ENCODE peak calls at places on chromosome 2, in four cellular contexts. Y, E, Q and J are unnamed samples.

GRCh38 chr2:54652540-54652939 is 70.9 kb upstream of the EML6 start:
- DNase-seq in Q (no peak), Y (peak; percentile 41), E (no peak), J (no peak)

GRCh38 chr2:111161971-111162370 is 41.3 kb downstream of the BCL2L11 start:
- DNase-seq in Y (no peak), Q (no peak), E (no peak), J (no peak)

GRCh38 chr2:56985609-56986008 is 801.8 kb downstream of the CCDC85A start:
- DNase-seq in E (no peak), Q (no peak), Y (no peak), J (no peak)

GRCh38 chr2:45643543-45644542 is 7.6 kb upstream of the PRKCE start:
- DNase-seq in E (peak; percentile 61), Y (no peak), Q (peak; percentile 67), J (no peak)

GRCh38 chr2:215419769-215420470 is 15.9 kb downstream of the FN1 start:
- DNase-seq in Y (no peak), E (no peak), Q (no peak), J (no peak)

GRCh38 chr2:30450025-30450424 is 3.0 kb downstream of the LCLAT1 start:
- DNase-seq in E (no peak), Q (no peak), Y (no peak), J (no peak)

GRCh38 chr2:173076557-173077345 is 1.1 kb downstream of the MAP3K20 start:
- DNase-seq in E (no peak), Y (no peak), Q (no peak), J (no peak)

GRCh38 chr2:11495844-11496271 is 29.9 kb upstream of the E2F6 start:
- DNase-seq in Y (no peak), Q (no peak), E (no peak), J (no peak)

GRCh38 chr2:168632733-168633132 is 169.7 kb upstream of the NOSTRIN start:
- DNase-seq in Q (no peak), E (no peak), Y (no peak), J (peak; percentile 26)

GRCh38 chr2:211881449-211881848 is 657.2 kb downstream of the ERBB4 start:
- DNase-seq in E (no peak), Y (no peak), Q (no peak), J (no peak)

GRCh38 chr2:210660751-210661150 is 104.4 kb downstream of the CPS1 start:
- DNase-seq in Y (no peak), E (no peak), Q (no peak), J (no peak)